ENCODE peak calls at places on chromosomes 11 and 22, in nine cellular contexts. R is lower leg skin, G is glutamatergic neuron, Q is brain microvascular endothelial cell, I is heart left ventricle, E is transverse colon, L is fibroblast of mammary gland, Y is HL-60, V is cardiac muscle cell. C is an unnamed sample.

GRCh38 chr11:61598886-61599868 is 18.3 kb upstream of the SYT7 start:
- DNase-seq in Y (no peak), R (no peak), Q (peak; percentile 29), I (peak; percentile 58), E (no peak), L (peak; percentile 87), V (peak; percentile 86), G (peak; percentile 69), C (no peak)

GRCh38 chr11:20013346-20014066 is 146.8 kb downstream of the DBX1 start:
- DNase-seq in I (peak; percentile 40), Y (no peak), R (no peak), Q (no peak), E (no peak), G (no peak), L (no peak), V (peak; percentile 42), C (no peak)

GRCh38 chr11:6553634-6554033 is 49.8 kb downstream of the RRP8 start:
- DNase-seq in G (no peak), V (no peak), R (no peak), Q (no peak), I (no peak), Y (no peak), L (no peak), E (no peak), C (no peak)

GRCh38 chr11:113881856-113882255 is 6.5 kb upstream of the USP28 start:
- DNase-seq in V (no peak), G (no peak), I (no peak), L (no peak), R (no peak), E (no peak), Q (no peak), Y (no peak), C (no peak)

GRCh38 chr11:75771646-75772410 is 3.2 kb downstream of the DGAT2 start:
- DNase-seq in V (peak; percentile 91), Q (peak; percentile 16), G (no peak), Y (peak; percentile 67), L (peak; percentile 98), E (peak; percentile 14), R (no peak), I (no peak), C (no peak)

GRCh38 chr22:25478111-25478510 is 86.4 kb upstream of the GRK3 start:
- DNase-seq in L (no peak), I (no peak), G (no peak), Y (no peak), R (no peak), E (no peak), V (no peak), Q (no peak), C (no peak)

GRCh38 chr22:18031670-18032454 is 7.5 kb upstream of the MICAL3 start:
- DNase-seq in V (peak; percentile 84), R (no peak), Y (no peak), L (peak; percentile 96), G (no peak), Q (peak; percentile 85), I (peak; percentile 36), E (no peak), C (no peak)

GRCh38 chr22:34294986-34295385 is 374.7 kb upstream of the LARGE1 start:
- DNase-seq in Y (no peak), R (no peak), I (no peak), Q (no peak), G (no peak), L (no peak), V (no peak), E (no peak), C (no peak)

GRCh38 chr22:32737811-32738210 is 63.7 kb upstream of the TIMP3 start:
- DNase-seq in G (no peak), L (no peak), E (no peak), Y (no peak), I (no peak), R (no peak), V (peak; percentile 35), Q (no peak), C (no peak)

GRCh38 chr11:64305691-64306562 is 603 bp downstream of the ESRRA start:
- DNase-seq in L (no peak), R (peak; percentile 65), V (peak; percentile 42), I (peak; percentile 76), G (peak; percentile 67), E (peak; percentile 89), Y (peak; percentile 92), Q (no peak), C (peak; percentile 76)

GRCh38 chr22:33440756-33441155 is 382.6 kb upstream of the SYN3 start:
- DNase-seq in E (no peak), I (no peak), L (peak; percentile 5), V (no peak), R (no peak), G (no peak), Q (no peak), Y (no peak), C (no peak)

GRCh38 chr11:10930224-10930960 is 72.5 kb upstream of the ZBED5 start:
- DNase-seq in L (peak; percentile 42), E (peak; percentile 27), V (no peak), Y (peak; percentile 9), G (no peak), R (peak; percentile 13), Q (peak; percentile 4), I (no peak), C (peak; percentile 21)
- TF ChIP-seq CTCF in L (no peak), E (no peak), V (no peak), Y (no peak), G (no peak), R (no peak), Q (peak; percentile 14), I (no peak), C (no peak)

DNA sequence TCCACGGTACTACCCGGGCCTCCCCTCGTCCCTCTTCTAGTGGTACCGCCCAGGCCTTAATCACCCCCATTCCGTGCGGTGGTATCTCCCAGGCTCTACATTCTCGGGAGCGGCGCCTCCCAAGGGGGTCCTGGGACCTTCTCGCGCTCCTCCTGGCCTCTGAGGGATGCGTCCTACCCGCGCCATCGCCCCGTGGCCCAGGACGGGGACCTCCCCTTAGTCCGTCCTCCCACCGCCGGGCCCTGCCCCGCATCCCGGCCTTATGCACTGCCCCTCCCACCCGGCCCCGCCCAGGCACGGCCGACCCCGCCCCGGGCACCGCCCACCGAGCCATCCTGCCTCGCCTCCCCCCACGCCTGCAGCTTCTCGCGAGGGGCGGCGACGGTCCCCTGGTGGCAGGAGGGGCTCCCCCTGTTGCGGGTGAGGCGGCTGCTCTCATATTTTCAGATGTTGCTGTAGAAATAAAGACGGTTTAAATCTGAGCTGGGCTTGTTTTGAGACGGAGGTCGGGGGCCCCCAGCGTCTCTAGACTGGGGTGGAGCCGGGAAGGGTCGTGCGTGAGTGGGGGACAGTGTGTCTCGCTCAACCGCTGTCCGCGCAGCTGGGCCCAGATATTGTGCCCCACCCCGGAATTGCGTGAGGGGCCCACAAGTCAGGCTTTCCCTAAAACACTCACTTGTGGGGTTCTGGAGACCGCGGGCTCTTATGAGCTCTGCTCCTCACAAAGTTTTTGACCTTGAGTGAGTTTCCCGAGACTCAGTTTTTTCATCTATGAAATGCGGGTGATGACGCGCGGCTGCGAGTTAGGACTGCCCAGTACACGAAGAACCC is 845 bp upstream of the RAB1B start:
- DNase-seq in Q (peak; percentile 75), I (peak; percentile 93), Y (peak; percentile 74), E (peak; percentile 92), G (peak; percentile 92), V (peak; percentile 93), L (peak; percentile 76), R (peak; percentile 85), C (peak; percentile 93)
- TF ChIP-seq CTCF in Q (peak; percentile 25), I (no peak), Y (no peak), E (no peak), G (peak; percentile 12), V (no peak), L (no peak), R (no peak), C (no peak)

GRCh38 chr22:42880815-42881214 is 23.7 kb upstream of the ARFGAP3 start:
- DNase-seq in Y (no peak), Q (no peak), V (no peak), E (no peak), I (no peak), R (no peak), G (no peak), L (no peak), C (no peak)
- TF ChIP-seq CTCF in Y (no peak), Q (peak; percentile 54), V (peak; percentile 12), E (no peak), I (no peak), R (no peak), G (no peak), L (no peak), C (no peak)

DNA sequence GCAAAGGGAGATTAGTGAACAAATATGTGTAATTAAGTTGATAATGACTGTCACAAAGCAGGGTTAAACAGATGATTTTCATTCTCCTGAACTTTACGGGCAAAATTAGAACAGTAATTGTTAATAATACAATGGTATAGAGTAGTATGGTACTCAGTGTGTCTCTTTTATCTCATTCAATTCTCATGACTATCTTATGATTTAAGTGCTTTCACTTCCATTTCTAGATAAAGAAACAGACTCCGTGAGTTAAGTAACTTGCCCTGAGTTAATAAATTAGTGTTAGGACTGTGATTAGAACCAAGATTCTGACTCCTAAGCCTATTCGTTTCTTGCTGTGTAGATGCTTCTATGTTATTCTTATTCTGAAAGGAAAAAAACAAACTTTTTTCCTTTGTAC is 22.0 kb downstream of the PIH1D2 start:
- DNase-seq in Y (no peak), L (no peak), E (no peak), G (no peak), Q (no peak), V (no peak), R (no peak), I (no peak), C (no peak)
- TF ChIP-seq CTCF in Y (no peak), L (no peak), E (no peak), G (no peak), Q (no peak), V (no peak), R (no peak), I (no peak), C (no peak)